ENCODE peak calls at places on chromosome 12, in five cellular contexts. One of them, this sample, is unnamed.
A peak's percentile ranks its signal among the peaks of the same experiment; 100 is the strongest.

GRCh38 chr12:89504560-89505346 is 19.8 kb downstream of the GALNT4 start:
- DNase-seq in stomach: no peak
- DNase-seq in transverse colon: no peak
- DNase-seq in heart left ventricle: no peak
- DNase-seq in A549: no peak
- DNase-seq in this sample: no peak

GRCh38 chr12:112340983-112341840 is 41.0 kb downstream of the HECTD4 start:
- DNase-seq in heart left ventricle: no peak
- DNase-seq in stomach: no peak
- DNase-seq in transverse colon: no peak
- DNase-seq in A549: no peak
- DNase-seq in this sample: no peak

GRCh38 chr12:101671157-101671791 is 26.2 kb upstream of the CHPT1 start:
- DNase-seq in A549: no peak
- DNase-seq in heart left ventricle: no peak
- DNase-seq in transverse colon: peak; percentile 44
- DNase-seq in stomach: peak; percentile 38
- DNase-seq in this sample: no peak

GRCh38 chr12:48765753-48766162 is 23.1 kb downstream of the ADCY6 start:
- DNase-seq in A549: no peak
- DNase-seq in transverse colon: no peak
- DNase-seq in heart left ventricle: no peak
- DNase-seq in stomach: no peak
- DNase-seq in this sample: no peak

GRCh38 chr12:107320929-107321618 is 227.7 kb upstream of the CRY1 start:
- DNase-seq in transverse colon: peak; percentile 31
- DNase-seq in heart left ventricle: no peak
- DNase-seq in A549: peak; percentile 71
- DNase-seq in stomach: no peak
- DNase-seq in this sample: no peak

GRCh38 chr12:33605776-33606175 is 166.2 kb upstream of the SYT10 start:
- DNase-seq in A549: peak; percentile 43
- DNase-seq in transverse colon: no peak
- DNase-seq in stomach: no peak
- DNase-seq in heart left ventricle: no peak
- DNase-seq in this sample: no peak

GRCh38 chr12:82425241-82425640 is 66.9 kb downstream of the METTL25 start:
- DNase-seq in stomach: no peak
- DNase-seq in A549: no peak
- DNase-seq in heart left ventricle: no peak
- DNase-seq in transverse colon: no peak
- DNase-seq in this sample: no peak

GRCh38 chr12:123097521-123098084 is 53.3 kb downstream of the PITPNM2 start:
- DNase-seq in transverse colon: no peak
- DNase-seq in heart left ventricle: peak; percentile 73
- DNase-seq in stomach: peak; percentile 28
- DNase-seq in A549: no peak
- DNase-seq in this sample: no peak

GRCh38 chr12:84506317-84506716 is 406.3 kb downstream of the SLC6A15 start:
- DNase-seq in A549: no peak
- DNase-seq in transverse colon: no peak
- DNase-seq in stomach: no peak
- DNase-seq in heart left ventricle: no peak
- DNase-seq in this sample: no peak

GRCh38 chr12:14190694-14191093 is 174.8 kb upstream of the ATF7IP start:
- DNase-seq in A549: no peak
- DNase-seq in heart left ventricle: no peak
- DNase-seq in transverse colon: no peak
- DNase-seq in stomach: no peak
- DNase-seq in this sample: no peak

GRCh38 chr12:29110506-29111442 is 38.3 kb upstream of the FAR2 start:
- DNase-seq in transverse colon: no peak
- DNase-seq in A549: no peak
- DNase-seq in heart left ventricle: no peak
- DNase-seq in stomach: no peak
- DNase-seq in this sample: no peak
- TF ChIP-seq POLR2A in transverse colon: no peak
- TF ChIP-seq POLR2A in A549: no peak
- TF ChIP-seq POLR2A in heart left ventricle: no peak
- TF ChIP-seq POLR2A in stomach: no peak
- TF ChIP-seq POLR2A in this sample: no peak

DNA sequence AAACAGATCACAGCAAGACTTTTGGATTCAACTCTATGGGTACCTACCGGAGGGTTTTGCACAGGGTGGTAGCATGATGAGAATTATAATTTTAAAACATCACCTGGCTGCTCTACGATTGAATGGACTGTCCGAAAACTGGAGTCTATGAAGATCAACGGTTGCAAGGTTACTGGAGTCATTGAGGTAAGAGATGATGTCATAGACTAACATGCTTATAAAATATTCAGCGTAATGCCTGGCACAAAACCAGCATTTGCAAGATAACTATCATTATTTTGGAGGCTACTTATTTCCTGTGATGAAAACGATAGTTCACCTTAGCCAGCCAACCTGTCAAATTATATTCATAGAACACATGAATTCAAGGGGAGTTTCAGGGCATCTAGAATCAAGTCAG is 580.6 kb upstream of the TBX3 start:
- DNase-seq in heart left ventricle: no peak
- DNase-seq in stomach: no peak
- DNase-seq in A549: no peak
- DNase-seq in transverse colon: no peak
- DNase-seq in this sample: no peak
- TF ChIP-seq CTCF in heart left ventricle: no peak
- TF ChIP-seq CTCF in stomach: no peak
- TF ChIP-seq CTCF in A549: no peak
- TF ChIP-seq CTCF in transverse colon: no peak
- TF ChIP-seq CTCF in this sample: no peak

DNA sequence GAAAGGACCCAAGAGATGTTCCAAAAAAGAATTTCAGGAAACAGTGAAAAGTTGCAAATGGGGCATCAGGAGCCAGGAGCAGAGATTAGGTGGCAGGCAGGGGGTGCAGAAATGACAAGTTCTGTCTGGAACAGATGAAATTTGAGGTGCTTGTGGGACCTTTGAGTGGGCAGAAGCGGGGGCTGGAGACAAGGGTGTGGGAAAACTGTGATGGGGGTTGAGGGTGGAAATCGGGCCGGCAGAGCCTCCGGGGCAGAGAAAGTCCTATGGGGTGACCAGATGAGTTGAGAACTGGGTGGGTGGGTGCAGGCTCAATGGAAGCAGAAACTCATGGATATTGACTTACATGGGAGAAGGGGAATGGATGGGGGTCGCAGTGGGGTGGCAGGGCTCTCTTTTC is 1.6 kb upstream of the NR4A1 start:
- DNase-seq in stomach: no peak
- DNase-seq in heart left ventricle: no peak
- DNase-seq in A549: no peak
- DNase-seq in transverse colon: no peak
- DNase-seq in this sample: no peak
- H3K4me1 ChIP-seq in stomach: peaks cover 78% of the 10 kb centered on the region
- H3K4me1 ChIP-seq in heart left ventricle: peaks cover 76% of the 10 kb centered on the region
- H3K4me1 ChIP-seq in A549: peaks cover 40% of the 10 kb centered on the region
- H3K4me1 ChIP-seq in transverse colon: peaks cover 54% of the 10 kb centered on the region
- H3K4me1 ChIP-seq in this sample: peaks cover 26% of the 10 kb centered on the region

GRCh38 chr12:51216652-51217051 is 1.2 kb downstream of the POU6F1 start:
- DNase-seq in heart left ventricle: no peak
- DNase-seq in transverse colon: no peak
- DNase-seq in A549: no peak
- DNase-seq in stomach: no peak
- DNase-seq in this sample: no peak

GRCh38 chr12:51219345-51219744 is 1.5 kb upstream of the POU6F1 start:
- DNase-seq in heart left ventricle: no peak
- DNase-seq in transverse colon: no peak
- DNase-seq in stomach: no peak
- DNase-seq in A549: no peak
- DNase-seq in this sample: no peak

GRCh38 chr12:51217968-51218606 is at the start of gene POU6F1:
- DNase-seq in stomach: peak; percentile 72
- DNase-seq in A549: peak; percentile 77
- DNase-seq in heart left ventricle: peak; percentile 74
- DNase-seq in transverse colon: peak; percentile 74
- DNase-seq in this sample: no peak

GRCh38 chr12:51218607-51219161 is 822 bp upstream of the POU6F1 start:
- DNase-seq in transverse colon: no peak
- DNase-seq in A549: peak; percentile 37
- DNase-seq in heart left ventricle: no peak
- DNase-seq in stomach: peak; percentile 65
- DNase-seq in this sample: no peak

DNA sequence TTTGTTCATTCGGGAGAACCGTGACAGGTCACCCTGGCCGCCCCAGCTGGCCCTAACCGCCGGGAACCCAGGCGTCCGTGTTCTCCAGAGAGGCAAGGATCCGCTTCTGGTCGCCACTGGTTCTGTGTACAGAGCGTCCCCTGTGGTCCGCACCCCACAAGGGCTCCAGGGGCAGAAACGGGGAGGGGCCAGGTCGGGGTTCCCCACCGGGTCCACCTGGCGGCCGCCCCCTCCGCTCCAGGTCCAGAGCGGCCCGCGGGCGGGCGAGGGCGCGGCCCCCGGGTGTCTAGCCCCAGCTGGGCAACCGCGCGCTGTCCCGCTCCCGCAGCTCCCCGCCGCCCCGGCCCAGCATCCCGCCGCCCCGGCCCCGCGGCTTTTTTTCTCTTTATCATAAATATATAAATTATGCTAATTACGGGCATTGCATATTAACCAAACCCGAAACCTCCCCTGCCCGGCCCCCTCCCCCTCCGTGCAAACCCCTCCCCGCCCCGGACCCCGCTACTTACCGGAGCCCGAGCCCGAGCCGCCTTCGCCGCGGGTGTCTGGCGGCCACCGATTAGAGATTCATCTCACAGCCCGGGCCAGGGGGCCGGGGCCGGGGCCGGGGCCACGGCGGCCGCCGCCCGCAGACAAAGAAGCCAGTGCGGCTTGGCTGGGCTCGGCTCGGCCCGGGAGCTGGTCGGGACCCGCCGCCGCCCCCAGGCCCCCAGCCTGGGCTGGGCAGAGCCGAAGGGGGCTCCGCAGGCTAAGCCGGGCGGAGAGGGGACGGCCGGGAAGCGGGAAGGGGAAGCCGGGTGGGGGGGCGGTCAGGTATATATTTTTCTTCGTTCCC is 512 bp downstream of the POU6F1 start:
- DNase-seq in transverse colon: peak; percentile 72
- DNase-seq in A549: peak; percentile 47
- DNase-seq in stomach: peak; percentile 57
- DNase-seq in heart left ventricle: peak; percentile 61
- DNase-seq in this sample: no peak
- TF ChIP-seq POLR2A in transverse colon: no peak
- TF ChIP-seq POLR2A in A549: no peak
- TF ChIP-seq POLR2A in stomach: no peak
- TF ChIP-seq POLR2A in heart left ventricle: no peak
- TF ChIP-seq POLR2A in this sample: no peak

DNA sequence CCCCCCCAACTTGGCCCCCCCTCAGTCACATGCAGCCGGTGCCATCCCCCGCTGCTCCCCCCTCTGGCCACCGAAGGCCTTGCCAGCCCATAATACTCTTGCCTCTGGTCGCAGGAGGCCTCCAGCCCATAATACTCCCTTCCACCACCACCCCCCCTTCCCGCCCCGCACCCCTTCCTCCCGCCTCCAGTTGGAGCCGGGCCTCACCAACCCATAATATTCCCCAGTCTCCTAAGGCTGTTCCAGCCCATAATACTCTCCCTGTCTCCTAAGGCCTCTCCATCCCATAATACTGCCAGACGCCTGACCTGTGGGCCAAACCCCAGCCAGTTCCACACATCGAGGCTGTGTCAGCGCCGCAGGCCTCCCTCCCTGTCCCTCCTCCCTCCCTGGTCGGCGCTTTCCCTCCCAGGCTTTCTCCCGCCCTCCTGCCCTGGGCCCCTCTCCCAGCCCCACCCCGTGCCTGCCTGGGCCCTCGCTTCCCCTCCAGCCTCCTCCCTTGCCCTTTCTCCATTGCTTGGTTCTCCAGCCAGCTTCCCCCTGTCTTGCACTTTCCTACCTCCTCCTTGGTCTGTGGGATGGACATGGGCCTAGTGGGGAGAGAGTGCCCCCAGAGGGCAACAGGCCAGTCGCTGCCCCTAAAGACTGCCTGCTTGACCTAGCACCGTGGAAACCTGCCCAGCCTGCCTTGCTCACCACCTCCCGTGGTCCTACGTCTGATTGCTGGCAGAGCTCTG is 6.8 kb upstream of the CHD4 start:
- DNase-seq in heart left ventricle: peak; percentile 93
- DNase-seq in transverse colon: peak; percentile 90
- DNase-seq in A549: peak; percentile 90
- DNase-seq in stomach: peak; percentile 90
- DNase-seq in this sample: peak; percentile 81
- TF ChIP-seq CTCF in heart left ventricle: no peak
- TF ChIP-seq CTCF in transverse colon: no peak
- TF ChIP-seq CTCF in A549: peak; percentile 4
- TF ChIP-seq CTCF in stomach: no peak
- TF ChIP-seq CTCF in this sample: no peak

GRCh38 chr12:54385251-54385914 is 850 bp upstream of the ZNF385A start:
- DNase-seq in stomach: no peak
- DNase-seq in heart left ventricle: no peak
- DNase-seq in transverse colon: no peak
- DNase-seq in A549: no peak
- DNase-seq in this sample: no peak

GRCh38 chr12:54381136-54381535 is 3.4 kb downstream of the ZNF385A start:
- DNase-seq in A549: no peak
- DNase-seq in heart left ventricle: no peak
- DNase-seq in transverse colon: no peak
- DNase-seq in stomach: no peak
- DNase-seq in this sample: no peak

GRCh38 chr12:54383041-54383609 is 1.4 kb downstream of the ZNF385A start:
- DNase-seq in A549: peak; percentile 83
- DNase-seq in heart left ventricle: no peak
- DNase-seq in stomach: no peak
- DNase-seq in transverse colon: no peak
- DNase-seq in this sample: no peak

GRCh38 chr12:54386781-54387467 is 2.4 kb upstream of the ZNF385A start:
- DNase-seq in stomach: no peak
- DNase-seq in A549: no peak
- DNase-seq in heart left ventricle: no peak
- DNase-seq in transverse colon: no peak
- DNase-seq in this sample: no peak

DNA sequence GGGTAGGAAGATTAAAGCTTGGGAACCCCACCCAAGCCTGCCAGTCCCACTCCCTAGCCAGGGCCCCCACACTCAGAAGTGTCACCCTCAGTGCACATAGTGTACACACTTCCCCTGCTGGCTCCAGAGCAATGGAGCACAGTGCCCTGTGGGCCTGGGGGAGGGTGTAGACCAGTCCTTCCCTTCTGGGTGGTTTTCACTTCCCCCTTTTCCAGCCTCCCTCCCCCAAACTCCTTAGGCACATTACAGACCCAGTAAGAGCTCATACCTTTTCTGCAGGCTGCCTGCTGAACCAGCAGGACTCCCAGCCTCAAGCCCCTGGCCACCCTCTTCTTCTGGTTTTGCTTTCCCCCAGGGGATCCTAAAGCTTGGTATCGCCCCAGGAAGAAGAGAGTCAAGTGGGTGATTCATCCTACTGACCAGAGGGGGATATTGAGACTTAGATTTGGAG is at the start of gene ZNF385A:
- DNase-seq in stomach: no peak
- DNase-seq in A549: no peak
- DNase-seq in heart left ventricle: no peak
- DNase-seq in transverse colon: no peak
- DNase-seq in this sample: no peak
- H3K4me1 ChIP-seq in stomach: peaks cover 41% of the 10 kb centered on the region
- H3K4me1 ChIP-seq in A549: peaks cover 29% of the 10 kb centered on the region
- H3K4me1 ChIP-seq in heart left ventricle: peaks cover 13% of the 10 kb centered on the region
- H3K4me1 ChIP-seq in transverse colon: peaks cover 21% of the 10 kb centered on the region
- H3K4me1 ChIP-seq in this sample: peaks cover 85% of the 10 kb centered on the region

This sample was measured in esophagus squamous epithelium.